ENCODE peak calls at places on chromosomes 5 and 9, in nine cellular contexts. Z, G, F, N, L, H, Q, W and A are unnamed samples.

GRCh38 chr5:58012103-58012502 is 447.8 kb downstream of the PLK2 start:
- DNase-seq in Z (no peak), G (no peak), F (no peak), N (no peak), L (no peak), H (no peak), Q (peak), W (no peak), A (no peak)

GRCh38 chr9:136021891-136022681 is 60.9 kb upstream of the UBAC1 start:
- DNase-seq in Z (no peak), G (no peak), F (peak), N (peak), L (peak), H (no peak), Q (no peak), W (no peak), A (no peak)

GRCh38 chr9:93159601-93160418 is 24.1 kb upstream of the WNK2 start:
- DNase-seq in Z (no peak), G (peak), F (peak), N (peak), L (peak), H (peak), Q (peak), W (peak), A (peak)

GRCh38 chr5:159199225-159199624 is 10.1 kb downstream of the RNF145 start:
- DNase-seq in Z (no peak), G (no peak), F (no peak), N (no peak), L (no peak), H (no peak), Q (no peak), W (no peak), A (no peak)

GRCh38 chr9:104879555-104880318 is 48.2 kb downstream of the ABCA1 start:
- DNase-seq in Z (no peak), G (no peak), F (no peak), N (no peak), L (no peak), H (no peak), Q (peak), W (no peak), A (no peak)

GRCh38 chr5:117813850-117814249 is 1174.5 kb downstream of the DTWD2 start:
- DNase-seq in Z (no peak), G (no peak), F (no peak), N (no peak), L (no peak), H (no peak), Q (no peak), W (no peak), A (no peak)

GRCh38 chr5:14082973-14083372 is 60.2 kb upstream of the TRIO start:
- DNase-seq in Z (no peak), G (no peak), F (no peak), N (no peak), L (no peak), H (no peak), Q (no peak), W (no peak), A (no peak)

GRCh38 chr5:33997331-33997983 is 10.4 kb downstream of the AMACR start:
- DNase-seq in Z (no peak), G (peak), F (peak), N (no peak), L (peak), H (peak), Q (peak), W (peak), A (peak)

GRCh38 chr9:33375841-33376321 is 26.5 kb downstream of the AQP7 start:
- DNase-seq in Z (no peak), G (peak), F (peak), N (no peak), L (no peak), H (no peak), Q (no peak), W (no peak), A (no peak)

GRCh38 chr5:98796197-98796972 is 22.9 kb downstream of the RGMB start:
- DNase-seq in Z (no peak), G (peak), F (no peak), N (no peak), L (no peak), H (no peak), Q (peak), W (no peak), A (peak)

GRCh38 chr9:101269596-101270324 is 115.0 kb downstream of the BAAT start:
- DNase-seq in Z (no peak), G (no peak), F (no peak), N (no peak), L (no peak), H (no peak), Q (no peak), W (no peak), A (no peak)

GRCh38 chr5:179827684-179828083 is 7.0 kb downstream of the SQSTM1 start:
- DNase-seq in Z (no peak), G (peak), F (no peak), N (peak), L (no peak), H (no peak), Q (peak), W (peak), A (no peak)

GRCh38 chr9:79447308-79447605 is 124.5 kb upstream of the TLE4 start:
- DNase-seq in Z (no peak), G (no peak), F (no peak), N (no peak), L (no peak), H (no peak), Q (no peak), W (no peak), A (no peak)

GRCh38 chr9:27154923-27155322 is 45.9 kb downstream of the TEK start:
- DNase-seq in Z (no peak), G (no peak), F (no peak), N (no peak), L (no peak), H (no peak), Q (peak), W (peak), A (no peak)

GRCh38 chr5:126460977-126461376 is 37.8 kb downstream of the GRAMD2B start:
- DNase-seq in Z (no peak), G (no peak), F (no peak), N (no peak), L (no peak), H (no peak), Q (no peak), W (no peak), A (no peak)

GRCh38 chr5:684771-685216 is 8.4 kb downstream of the TPPP start:
- DNase-seq in Z (no peak), G (peak), F (peak), N (peak), L (peak), H (no peak), Q (no peak), W (no peak), A (no peak)

GRCh38 chr9:115264333-115264732 is 146.4 kb upstream of the TNC start:
- DNase-seq in Z (no peak), G (no peak), F (no peak), N (no peak), L (no peak), H (no peak), Q (peak), W (no peak), A (no peak)

GRCh38 chr5:65086234-65086886 is 317.6 kb downstream of the CWC27 start:
- DNase-seq in Z (no peak), G (no peak), F (no peak), N (no peak), L (no peak), H (no peak), Q (peak), W (no peak), A (no peak)

GRCh38 chr5:60630179-60630578 is 69.8 kb downstream of the DEPDC1B start:
- DNase-seq in Z (no peak), G (no peak), F (no peak), N (no peak), L (no peak), H (no peak), Q (no peak), W (no peak), A (no peak)

GRCh38 chr9:76910861-76911260 is 4.9 kb upstream of the PRUNE2 start:
- DNase-seq in Z (no peak), G (no peak), F (no peak), N (no peak), L (no peak), H (no peak), Q (no peak), W (no peak), A (no peak)

GRCh38 chr5:127561254-127561653 is 43.8 kb downstream of the PRRC1 start:
- DNase-seq in Z (no peak), G (no peak), F (no peak), N (no peak), L (no peak), H (no peak), Q (peak), W (no peak), A (no peak)

GRCh38 chr5:111984044-111984443 is 227.1 kb upstream of the NREP start:
- DNase-seq in Z (no peak), G (no peak), F (no peak), N (peak), L (no peak), H (no peak), Q (peak), W (no peak), A (no peak)

GRCh38 chr5:3602713-3603502 is 7.3 kb downstream of the IRX1 start:
- DNase-seq in Z (no peak), G (no peak), F (peak), N (no peak), L (no peak), H (no peak), Q (no peak), W (no peak), A (peak)

GRCh38 chr5:145718956-145719355 is 116.2 kb downstream of the PRELID2 start:
- DNase-seq in Z (no peak), G (no peak), F (no peak), N (no peak), L (no peak), H (no peak), Q (peak), W (no peak), A (no peak)

GRCh38 chr9:20788526-20789421 is 104.7 kb downstream of the FOCAD start:
- DNase-seq in Z (no peak), G (no peak), F (no peak), N (no peak), L (no peak), H (no peak), Q (no peak), W (no peak), A (no peak)

GRCh38 chr5:45225571-45226031 is 416.9 kb downstream of the MRPS30 start:
- DNase-seq in Z (no peak), G (no peak), F (no peak), N (no peak), L (no peak), H (no peak), Q (no peak), W (no peak), A (no peak)

GRCh38 chr5:117454716-117455212 is 880.1 kb upstream of the SEMA6A start:
- DNase-seq in Z (peak), G (peak), F (peak), N (peak), L (peak), H (peak), Q (peak), W (peak), A (peak)

GRCh38 chr5:88674262-88675158 is 208.5 kb downstream of the MEF2C start:
- DNase-seq in Z (no peak), G (no peak), F (no peak), N (peak), L (no peak), H (no peak), Q (no peak), W (no peak), A (peak)

GRCh38 chr5:163503106-163504090 is 2.0 kb upstream of the MAT2B start:
- DNase-seq in Z (peak), G (peak), F (peak), N (peak), L (peak), H (no peak), Q (peak), W (no peak), A (peak)
- TF ChIP-seq POLR2A in Z (peak), G (peak), F (no peak), N (peak), L (no peak), H (no peak), Q (no peak), W (no peak), A (peak)

GRCh38 chr9:35842795-35843194 is 13.8 kb downstream of the TMEM8B start:
- DNase-seq in Z (peak), G (no peak), F (no peak), N (no peak), L (no peak), H (no peak), Q (no peak), W (no peak), A (no peak)
- TF ChIP-seq POLR2A in Z (no peak), G (no peak), F (no peak), N (no peak), L (no peak), H (no peak), Q (no peak), W (no peak), A (no peak)

DNA sequence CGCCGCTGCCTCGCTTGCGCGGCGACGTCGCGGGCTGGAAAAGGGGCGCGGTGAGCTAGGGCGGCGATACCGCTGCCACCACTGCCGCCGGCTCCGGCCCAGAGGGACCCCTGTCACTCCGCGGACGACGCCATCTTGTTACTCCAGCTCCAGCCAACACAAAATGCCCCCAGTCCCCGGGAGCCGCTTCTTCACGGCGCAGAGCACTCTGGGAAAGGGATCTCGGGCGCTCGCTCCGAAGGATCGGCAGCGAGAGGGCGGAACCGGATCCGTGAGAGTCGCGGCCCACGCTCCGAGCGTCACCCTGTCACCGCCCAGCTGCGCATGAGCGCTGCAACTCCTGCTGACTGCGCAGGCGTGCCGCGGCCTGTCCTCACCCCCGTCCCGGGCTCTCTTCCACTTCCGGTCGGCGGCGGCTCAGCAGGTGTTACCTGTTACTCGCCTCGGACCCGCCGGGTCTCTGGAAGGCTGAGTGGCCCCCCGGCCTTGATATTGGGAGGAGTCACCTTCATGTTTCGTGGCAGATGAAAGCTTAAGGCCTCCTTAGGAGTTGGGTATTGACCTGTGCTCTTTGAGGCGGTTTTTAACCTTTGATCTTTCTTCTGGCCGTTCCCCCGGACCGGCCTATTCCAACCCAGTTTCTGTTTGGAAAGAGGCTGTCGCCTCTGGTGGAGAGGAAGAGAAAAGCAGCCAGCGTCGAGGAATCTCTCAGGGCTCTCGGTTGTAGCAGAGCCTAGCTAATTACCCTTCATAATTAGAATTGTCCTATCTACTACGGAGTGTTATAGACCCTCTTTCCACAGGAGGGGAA is at the start of gene CSNK1A1:
- DNase-seq in Z (peak), G (peak), F (peak), N (peak), L (peak), H (peak), Q (peak), W (peak), A (peak)
- TF ChIP-seq POLR2A in Z (peak), G (peak), F (no peak), N (peak), L (peak), H (peak), Q (peak), W (peak), A (peak)

GRCh38 chr5:2112128-2112808 is 229.5 kb upstream of the IRX4 start:
- DNase-seq in Z (no peak), G (no peak), F (no peak), N (no peak), L (no peak), H (no peak), Q (no peak), W (no peak), A (no peak)

GRCh38 chr5:2110137-2110933 is 227.6 kb upstream of the IRX4 start:
- DNase-seq in Z (no peak), G (no peak), F (peak), N (no peak), L (no peak), H (no peak), Q (no peak), W (no peak), A (no peak)

GRCh38 chr5:2109566-2109965 is 226.8 kb upstream of the IRX4 start:
- DNase-seq in Z (no peak), G (no peak), F (no peak), N (no peak), L (no peak), H (no peak), Q (no peak), W (no peak), A (no peak)

GRCh38 chr5:2111569-2112105 is 228.9 kb upstream of the IRX4 start:
- DNase-seq in Z (no peak), G (no peak), F (peak), N (no peak), L (no peak), H (no peak), Q (no peak), W (no peak), A (no peak)

DNA sequence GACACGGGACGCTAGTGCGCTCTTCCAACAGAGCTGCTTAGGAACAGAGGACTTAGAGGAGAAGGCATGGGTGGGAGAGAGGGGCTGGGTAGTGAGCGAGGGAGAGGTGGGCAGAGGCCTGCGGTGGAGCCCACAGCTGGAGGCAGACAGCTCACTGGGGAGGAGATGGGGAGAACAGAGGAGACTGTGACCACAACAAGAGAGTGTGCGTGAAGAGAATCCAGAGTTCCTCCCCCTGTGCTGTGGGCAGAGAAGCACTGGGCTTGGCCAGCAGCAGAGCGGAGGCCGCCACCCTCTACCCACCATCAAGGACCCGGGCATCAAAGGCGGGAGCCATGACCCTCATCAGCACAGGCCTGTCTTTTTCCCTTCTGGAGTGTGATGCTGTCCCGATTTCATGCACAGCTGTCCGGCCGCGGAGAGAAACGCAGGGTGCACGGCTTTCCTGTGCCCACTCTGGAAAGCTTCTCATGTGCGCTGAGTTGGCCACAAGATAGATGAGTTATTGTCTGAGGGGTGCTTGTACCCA is 228.3 kb upstream of the IRX4 start:
- DNase-seq in Z (no peak), G (no peak), F (peak), N (no peak), L (no peak), H (no peak), Q (no peak), W (no peak), A (no peak)
- TF ChIP-seq POLR2A in Z (no peak), G (no peak), F (no peak), N (no peak), L (no peak), H (no peak), Q (no peak), W (no peak), A (no peak)

GRCh38 chr5:142334548-142334947 is 9.7 kb upstream of the SPRY4 start:
- DNase-seq in Z (no peak), G (no peak), F (no peak), N (no peak), L (no peak), H (no peak), Q (no peak), W (no peak), A (no peak)
- TF ChIP-seq POLR2A in Z (no peak), G (no peak), F (no peak), N (no peak), L (no peak), H (no peak), Q (no peak), W (no peak), A (no peak)